ENCODE peak calls at places on chromosomes 11 and 22, in four cellular contexts. C is AG10803, L is progenitor cell of endocrine pancreas, P is uterus. H is an unnamed sample.

GRCh38 chr11:126817096-126817495 is 183.5 kb downstream of the KIRREL3 start:
- DNase-seq in C (peak), P (no peak), L (no peak), H (no peak)

GRCh38 chr11:101914349-101914736 is 467 bp upstream of the CEP126 start:
- DNase-seq in C (peak), L (no peak), P (no peak), H (no peak)

GRCh38 chr22:23219787-23220484 is 39.6 kb downstream of the BCR start:
- DNase-seq in C (peak), P (no peak), L (no peak), H (no peak)

GRCh38 chr22:46074771-46075551 is 75.4 kb upstream of the PPARA start:
- DNase-seq in C (no peak), L (no peak), P (peak), H (peak)

GRCh38 chr11:78646564-78647185 is 72.0 kb upstream of the NARS2 start:
- DNase-seq in P (no peak), L (peak), C (peak), H (no peak)

GRCh38 chr11:33211588-33211987 is 45.6 kb upstream of the HIPK3 start:
- DNase-seq in P (no peak), L (no peak), C (no peak), H (no peak)

GRCh38 chr22:29733362-29734322 is 13.8 kb downstream of the CABP7 start:
- DNase-seq in C (no peak), L (no peak), P (no peak), H (no peak)

GRCh38 chr11:102840018-102840417 is 3.4 kb downstream of the MMP3 start:
- DNase-seq in C (no peak), L (no peak), P (no peak), H (no peak)

GRCh38 chr11:73285721-73286120 is 13.6 kb downstream of the P2RY6 start:
- DNase-seq in L (no peak), C (no peak), P (no peak), H (no peak)

GRCh38 chr11:14783788-14784187 is 108.2 kb downstream of the CYP2R1 start:
- DNase-seq in C (no peak), L (no peak), P (no peak), H (no peak)

GRCh38 chr11:123122852-123123251 is 60.9 kb upstream of the HSPA8 start:
- DNase-seq in P (no peak), C (no peak), L (no peak), H (no peak)

GRCh38 chr11:78605296-78605695 is 30.6 kb upstream of the NARS2 start:
- DNase-seq in C (peak), L (no peak), P (no peak), H (no peak)

GRCh38 chr22:27980424-27981148 is 61.5 kb upstream of the PITPNB start:
- DNase-seq in P (no peak), C (no peak), L (no peak), H (no peak)

GRCh38 chr11:94544832-94545640 is 1.3 kb downstream of the FUT4 start:
- DNase-seq in C (peak), L (peak), P (no peak), H (peak)

GRCh38 chr22:31098633-31099110 is 8.7 kb downstream of the SELENOM start:
- DNase-seq in L (no peak), P (peak), C (no peak), H (no peak)

GRCh38 chr22:31097941-31098632 is 9.3 kb downstream of the SELENOM start:
- DNase-seq in P (no peak), L (no peak), C (no peak), H (no peak)

GRCh38 chr22:31094741-31095140 is 12.6 kb downstream of the SELENOM start:
- DNase-seq in P (no peak), C (no peak), L (no peak), H (no peak)

GRCh38 chr22:31095637-31096249 is 11.6 kb downstream of the SELENOM start:
- DNase-seq in C (no peak), L (no peak), P (no peak), H (no peak)

GRCh38 chr22:31096637-31097274 is 10.6 kb downstream of the SELENOM start:
- DNase-seq in L (no peak), C (no peak), P (no peak), H (no peak)
- TF ChIP-seq CTCF in L (no peak), C (no peak), P (no peak), H (no peak)

DNA sequence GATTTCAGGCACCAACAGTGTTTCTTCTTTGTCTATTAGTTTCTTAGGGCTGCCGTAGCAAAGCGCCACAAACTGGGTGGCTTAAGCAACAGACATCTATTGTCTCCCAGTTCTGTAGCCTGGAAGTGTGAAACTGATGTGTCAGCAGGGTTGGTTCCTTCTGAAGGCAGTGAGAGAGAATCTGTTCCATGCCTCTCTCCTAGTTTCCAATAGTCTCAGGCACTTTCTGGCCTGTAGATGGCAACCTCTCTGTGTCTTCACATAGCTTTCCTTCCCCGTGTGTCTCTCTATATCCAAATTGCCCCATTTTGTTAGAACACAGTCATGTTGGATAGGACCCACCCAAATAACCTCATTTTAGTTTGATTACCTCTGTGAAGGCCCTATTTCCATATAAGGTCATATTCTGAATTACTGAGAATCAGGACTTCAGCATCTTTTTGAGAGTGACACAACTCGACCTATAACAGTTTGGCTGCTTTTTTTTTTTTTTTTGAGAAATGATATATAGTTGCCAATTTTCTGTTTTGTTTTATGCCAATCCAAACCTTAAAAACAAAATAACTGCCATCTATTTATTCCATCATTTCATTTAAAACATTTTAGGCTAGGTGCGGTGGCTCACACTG is 108.2 kb downstream of the SLC36A4 start:
- DNase-seq in P (no peak), C (peak), L (no peak), H (no peak)
- TF ChIP-seq CTCF in P (peak), C (peak), L (peak), H (no peak)

DNA sequence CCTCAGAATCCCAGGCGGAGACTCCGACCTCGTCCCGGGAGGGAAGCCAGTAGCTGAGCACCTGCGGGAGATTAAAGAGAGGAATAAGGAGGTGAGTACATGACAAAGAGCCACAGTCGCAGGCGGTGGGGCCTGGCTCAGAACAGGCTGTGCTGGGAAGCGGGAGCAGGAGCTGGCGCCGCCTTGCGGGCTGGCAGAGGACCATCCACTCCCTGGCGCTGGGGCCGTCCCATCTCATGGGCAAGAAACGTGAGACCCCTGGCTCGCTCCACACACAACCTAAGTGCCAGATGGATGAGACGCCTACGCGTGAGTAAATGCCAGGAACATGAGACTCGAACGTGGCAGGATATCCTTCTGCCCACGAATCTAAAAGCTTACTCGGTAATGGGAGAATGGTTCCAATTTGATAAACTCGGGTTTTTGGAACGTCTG is 6.3 kb downstream of the CEND1 start:
- DNase-seq in P (peak), L (peak), C (peak), H (peak)
- TF ChIP-seq CTCF in P (peak), L (peak), C (peak), H (peak)

GRCh38 chr22:26377170-26377825 is 51.8 kb upstream of the ASPHD2 start:
- DNase-seq in L (no peak), C (no peak), P (no peak), H (no peak)
- TF ChIP-seq CTCF in L (no peak), C (no peak), P (no peak), H (no peak)

GRCh38 chr22:20438678-20439492 is 1.3 kb upstream of the SCARF2 start:
- DNase-seq in P (no peak), C (no peak), L (no peak), H (no peak)
- TF ChIP-seq CTCF in P (peak), C (peak), L (no peak), H (no peak)